ENCODE peak calls at places on chromosomes 11 and 22, in six cellular contexts. One of them, this sample, is unnamed.

GRCh38 chr22:24512043-24512442 is 16.9 kb downstream of the UPB1 start:
- DNase-seq in cardiac muscle cell: no peak
- DNase-seq in lung microvascular endothelial cell: no peak
- DNase-seq in activated T-cell treated with anti-CD3 and anti-CD28 coated beads, Interleukin-2, amount 50 U/mL, for 72 hours: no peak
- DNase-seq in activated CD4-positive, alpha-beta T cell treated with anti-CD3 and anti-CD28 coated beads for 24 hours: no peak
- DNase-seq in T-helper 1 cell: no peak
- DNase-seq in this sample: no peak

GRCh38 chr11:124897681-124898680 is at the start of gene ROBO4:
- DNase-seq in lung microvascular endothelial cell: peak
- DNase-seq in cardiac muscle cell: no peak
- DNase-seq in activated T-cell treated with anti-CD3 and anti-CD28 coated beads, Interleukin-2, amount 50 U/mL, for 72 hours: no peak
- DNase-seq in T-helper 1 cell: no peak
- DNase-seq in activated CD4-positive, alpha-beta T cell treated with anti-CD3 and anti-CD28 coated beads for 24 hours: no peak
- DNase-seq in this sample: no peak

GRCh38 chr11:21105196-21105917 is 436.0 kb downstream of the NELL1 start:
- DNase-seq in lung microvascular endothelial cell: no peak
- DNase-seq in activated CD4-positive, alpha-beta T cell treated with anti-CD3 and anti-CD28 coated beads for 24 hours: no peak
- DNase-seq in activated T-cell treated with anti-CD3 and anti-CD28 coated beads, Interleukin-2, amount 50 U/mL, for 72 hours: no peak
- DNase-seq in cardiac muscle cell: no peak
- DNase-seq in T-helper 1 cell: no peak
- DNase-seq in this sample: peak

GRCh38 chr22:20422271-20422958 is 15.2 kb downstream of the SCARF2 start:
- DNase-seq in cardiac muscle cell: no peak
- DNase-seq in activated CD4-positive, alpha-beta T cell treated with anti-CD3 and anti-CD28 coated beads for 24 hours: no peak
- DNase-seq in T-helper 1 cell: no peak
- DNase-seq in activated T-cell treated with anti-CD3 and anti-CD28 coated beads, Interleukin-2, amount 50 U/mL, for 72 hours: no peak
- DNase-seq in lung microvascular endothelial cell: no peak
- DNase-seq in this sample: no peak

GRCh38 chr11:96520939-96521338 is 131.1 kb downstream of the JRKL start:
- DNase-seq in cardiac muscle cell: no peak
- DNase-seq in activated T-cell treated with anti-CD3 and anti-CD28 coated beads, Interleukin-2, amount 50 U/mL, for 72 hours: no peak
- DNase-seq in activated CD4-positive, alpha-beta T cell treated with anti-CD3 and anti-CD28 coated beads for 24 hours: no peak
- DNase-seq in T-helper 1 cell: no peak
- DNase-seq in lung microvascular endothelial cell: no peak
- DNase-seq in this sample: no peak

GRCh38 chr11:70424765-70425164 is 26.4 kb downstream of the CTTN start:
- DNase-seq in cardiac muscle cell: no peak
- DNase-seq in lung microvascular endothelial cell: no peak
- DNase-seq in activated CD4-positive, alpha-beta T cell treated with anti-CD3 and anti-CD28 coated beads for 24 hours: no peak
- DNase-seq in activated T-cell treated with anti-CD3 and anti-CD28 coated beads, Interleukin-2, amount 50 U/mL, for 72 hours: no peak
- DNase-seq in T-helper 1 cell: no peak
- DNase-seq in this sample: no peak

GRCh38 chr11:69164824-69165223 is 9.1 kb downstream of the SMIM38 start:
- DNase-seq in T-helper 1 cell: no peak
- DNase-seq in activated CD4-positive, alpha-beta T cell treated with anti-CD3 and anti-CD28 coated beads for 24 hours: no peak
- DNase-seq in lung microvascular endothelial cell: no peak
- DNase-seq in cardiac muscle cell: no peak
- DNase-seq in activated T-cell treated with anti-CD3 and anti-CD28 coated beads, Interleukin-2, amount 50 U/mL, for 72 hours: no peak
- DNase-seq in this sample: no peak

GRCh38 chr22:39136317-39136716 is 16.2 kb downstream of the CBX7 start:
- DNase-seq in lung microvascular endothelial cell: no peak
- DNase-seq in activated CD4-positive, alpha-beta T cell treated with anti-CD3 and anti-CD28 coated beads for 24 hours: no peak
- DNase-seq in cardiac muscle cell: no peak
- DNase-seq in activated T-cell treated with anti-CD3 and anti-CD28 coated beads, Interleukin-2, amount 50 U/mL, for 72 hours: no peak
- DNase-seq in T-helper 1 cell: no peak
- DNase-seq in this sample: no peak

GRCh38 chr11:111400595-111400994 is 21.5 kb upstream of the POU2AF1 start:
- DNase-seq in activated T-cell treated with anti-CD3 and anti-CD28 coated beads, Interleukin-2, amount 50 U/mL, for 72 hours: no peak
- DNase-seq in lung microvascular endothelial cell: no peak
- DNase-seq in activated CD4-positive, alpha-beta T cell treated with anti-CD3 and anti-CD28 coated beads for 24 hours: no peak
- DNase-seq in T-helper 1 cell: no peak
- DNase-seq in cardiac muscle cell: no peak
- DNase-seq in this sample: no peak

GRCh38 chr11:61682093-61682732 is 2.0 kb downstream of the DAGLA start:
- DNase-seq in activated T-cell treated with anti-CD3 and anti-CD28 coated beads, Interleukin-2, amount 50 U/mL, for 72 hours: no peak
- DNase-seq in T-helper 1 cell: no peak
- DNase-seq in activated CD4-positive, alpha-beta T cell treated with anti-CD3 and anti-CD28 coated beads for 24 hours: no peak
- DNase-seq in lung microvascular endothelial cell: peak
- DNase-seq in cardiac muscle cell: no peak
- DNase-seq in this sample: no peak

GRCh38 chr11:68032997-68033707 is 2.7 kb downstream of the NDUFS8 start:
- DNase-seq in T-helper 1 cell: no peak
- DNase-seq in cardiac muscle cell: no peak
- DNase-seq in activated T-cell treated with anti-CD3 and anti-CD28 coated beads, Interleukin-2, amount 50 U/mL, for 72 hours: no peak
- DNase-seq in lung microvascular endothelial cell: no peak
- DNase-seq in activated CD4-positive, alpha-beta T cell treated with anti-CD3 and anti-CD28 coated beads for 24 hours: no peak
- DNase-seq in this sample: no peak

GRCh38 chr22:45664136-45664646 is 7.4 kb upstream of the ATXN10 start:
- DNase-seq in cardiac muscle cell: no peak
- DNase-seq in T-helper 1 cell: no peak
- DNase-seq in activated T-cell treated with anti-CD3 and anti-CD28 coated beads, Interleukin-2, amount 50 U/mL, for 72 hours: no peak
- DNase-seq in lung microvascular endothelial cell: no peak
- DNase-seq in activated CD4-positive, alpha-beta T cell treated with anti-CD3 and anti-CD28 coated beads for 24 hours: no peak
- DNase-seq in this sample: no peak

GRCh38 chr22:17928391-17928790 is 96.0 kb downstream of the MICAL3 start:
- DNase-seq in activated T-cell treated with anti-CD3 and anti-CD28 coated beads, Interleukin-2, amount 50 U/mL, for 72 hours: no peak
- DNase-seq in T-helper 1 cell: no peak
- DNase-seq in lung microvascular endothelial cell: no peak
- DNase-seq in cardiac muscle cell: no peak
- DNase-seq in activated CD4-positive, alpha-beta T cell treated with anti-CD3 and anti-CD28 coated beads for 24 hours: no peak
- DNase-seq in this sample: no peak